ENCODE peak calls at places on chromosomes 12 and 14, in seven cellular contexts. Y is IMR-90, L is GM12878, N is A549, E is K562, K is HepG2, P is H1. R is an unnamed sample.

GRCh38 chr12:61536525-61536924 is 723.7 kb upstream of the USP15 start:
- DNase-seq in Y (no peak), L (no peak), N (no peak), E (no peak), K (no peak), P (no peak), R (no peak)

GRCh38 chr12:48796976-48797375 is 8.1 kb upstream of the ADCY6 start:
- DNase-seq in Y (no peak), L (no peak), N (no peak), E (no peak), K (no peak), P (no peak), R (no peak)

GRCh38 chr14:34833545-34834523 is 41.3 kb downstream of the BAZ1A start:
- DNase-seq in Y (no peak), L (no peak), N (no peak), E (no peak), K (no peak), P (no peak), R (no peak)

GRCh38 chr14:63454863-63455622 is 88.1 kb downstream of the PPP2R5E start:
- DNase-seq in Y (peak), L (no peak), N (no peak), E (no peak), K (no peak), P (no peak), R (no peak)

GRCh38 chr12:55720894-55721444 is 776 bp downstream of the RDH5 start:
- DNase-seq in Y (peak), L (no peak), N (peak), E (no peak), K (peak), P (no peak), R (peak)

GRCh38 chr12:17383321-17383720 is 706.7 kb downstream of the RERGL start:
- DNase-seq in Y (no peak), L (no peak), N (no peak), E (no peak), K (no peak), P (no peak), R (no peak)

GRCh38 chr14:26926585-26926984 is 328.8 kb upstream of the NOVA1 start:
- DNase-seq in Y (no peak), L (no peak), N (no peak), E (no peak), K (no peak), P (no peak), R (no peak)

GRCh38 chr14:96066976-96067375 is 27.8 kb downstream of the C14orf132 start:
- DNase-seq in Y (no peak), L (no peak), N (no peak), E (no peak), K (no peak), P (no peak), R (no peak)

GRCh38 chr12:27571463-27571862 is 47.5 kb downstream of the PPFIBP1 start:
- DNase-seq in Y (peak), L (no peak), N (no peak), E (no peak), K (no peak), P (no peak), R (no peak)

GRCh38 chr12:127052491-127053232 is 1214.3 kb upstream of the TMEM132C start:
- DNase-seq in Y (peak), L (no peak), N (peak), E (no peak), K (no peak), P (no peak), R (peak)

GRCh38 chr12:84463756-84464495 is 448.7 kb downstream of the SLC6A15 start:
- DNase-seq in Y (peak), L (no peak), N (no peak), E (no peak), K (no peak), P (no peak), R (no peak)

GRCh38 chr12:13383379-13383778 is 186.9 kb downstream of the EMP1 start:
- DNase-seq in Y (no peak), L (no peak), N (no peak), E (no peak), K (no peak), P (peak), R (no peak)

GRCh38 chr12:112664569-112664968 is 127.0 kb upstream of the RPH3A start:
- DNase-seq in Y (no peak), L (no peak), N (peak), E (peak), K (no peak), P (peak), R (no peak)

GRCh38 chr12:49482095-49483051 is 56.5 kb upstream of the KCNH3 start:
- DNase-seq in Y (peak), L (no peak), N (no peak), E (no peak), K (peak), P (no peak), R (no peak)

GRCh38 chr12:85979641-85980040 is 105.5 kb downstream of the NTS start:
- DNase-seq in Y (no peak), L (no peak), N (no peak), E (no peak), K (no peak), P (no peak), R (no peak)

GRCh38 chr14:45222485-45223262 is 30.3 kb downstream of the MIS18BP1 start:
- DNase-seq in Y (no peak), L (no peak), N (no peak), E (no peak), K (no peak), P (no peak), R (no peak)

GRCh38 chr14:106396999-106397398 is 870.6 kb downstream of the TMEM121 start:
- DNase-seq in Y (no peak), L (no peak), N (no peak), E (no peak), K (no peak), P (no peak), R (no peak)

GRCh38 chr12:120922279-120922678 is 18.1 kb upstream of the SPPL3 start:
- DNase-seq in Y (no peak), L (no peak), N (no peak), E (no peak), K (no peak), P (no peak), R (no peak)

GRCh38 chr14:49550284-49551184 is 35.6 kb downstream of the RPS29 start:
- DNase-seq in Y (peak), L (no peak), N (peak), E (no peak), K (peak), P (no peak), R (peak)

GRCh38 chr14:63248211-63248610 is 44.0 kb downstream of the RHOJ start:
- DNase-seq in Y (peak), L (no peak), N (no peak), E (no peak), K (no peak), P (no peak), R (no peak)

GRCh38 chr14:48693793-48694192 is 892.4 kb downstream of the RPS29 start:
- DNase-seq in Y (no peak), L (no peak), N (no peak), E (no peak), K (no peak), P (no peak), R (no peak)

GRCh38 chr14:23538785-23539184 is 12.8 kb downstream of the ZFHX2 start:
- DNase-seq in Y (peak), L (no peak), N (no peak), E (no peak), K (no peak), P (peak), R (no peak)

GRCh38 chr14:97380539-97380941 is 583.4 kb downstream of the VRK1 start:
- DNase-seq in Y (no peak), L (no peak), N (peak), E (no peak), K (no peak), P (no peak), R (peak)

GRCh38 chr12:2854669-2855453 is 2.0 kb downstream of the TEX52 start:
- DNase-seq in Y (no peak), L (no peak), N (no peak), E (no peak), K (no peak), P (no peak), R (no peak)

GRCh38 chr12:94053676-94054075 is 94.7 kb upstream of the PLXNC1 start:
- DNase-seq in Y (no peak), L (no peak), N (no peak), E (no peak), K (no peak), P (no peak), R (no peak)

GRCh38 chr12:15212877-15213276 is 8.3 kb downstream of the RERG start:
- DNase-seq in Y (no peak), L (no peak), N (no peak), E (no peak), K (no peak), P (no peak), R (no peak)

GRCh38 chr14:78721756-78722455 is 551.7 kb downstream of the NRXN3 start:
- DNase-seq in Y (no peak), L (no peak), N (no peak), E (no peak), K (no peak), P (no peak), R (no peak)

GRCh38 chr14:67977468-67978034 is 158.0 kb downstream of the RAD51B start:
- DNase-seq in Y (no peak), L (no peak), N (no peak), E (no peak), K (no peak), P (no peak), R (peak)

GRCh38 chr12:30613119-30613830 is 82.4 kb downstream of the IPO8 start:
- DNase-seq in Y (peak), L (no peak), N (peak), E (no peak), K (peak), P (no peak), R (no peak)

GRCh38 chr14:31024042-31024480 is 1.4 kb upstream of the AP4S1 start:
- DNase-seq in Y (no peak), L (no peak), N (no peak), E (no peak), K (peak), P (no peak), R (no peak)

GRCh38 chr14:24339284-24340151 is at the start of gene RIPK3:
- DNase-seq in Y (no peak), L (peak), N (no peak), E (no peak), K (no peak), P (peak), R (no peak)

GRCh38 chr14:95597784-95598204 is 62.9 kb downstream of the GLRX5 start:
- DNase-seq in Y (peak), L (no peak), N (no peak), E (no peak), K (no peak), P (peak), R (no peak)

GRCh38 chr12:124332900-124333299 is 38.0 kb downstream of the RFLNA start:
- DNase-seq in Y (no peak), L (no peak), N (no peak), E (no peak), K (no peak), P (no peak), R (no peak)

GRCh38 chr14:92154283-92154942 is 32.6 kb downstream of the CPSF2 start:
- DNase-seq in Y (peak), L (no peak), N (no peak), E (no peak), K (peak), P (no peak), R (no peak)

GRCh38 chr12:16349132-16349463 is 1.7 kb downstream of the MGST1 start:
- DNase-seq in Y (peak), L (no peak), N (peak), E (peak), K (peak), P (no peak), R (no peak)

GRCh38 chr12:77433799-77434198 is 368.4 kb upstream of the E2F7 start:
- DNase-seq in Y (peak), L (no peak), N (no peak), E (no peak), K (no peak), P (no peak), R (no peak)

GRCh38 chr14:73743431-73743931 is 29.3 kb upstream of the PNMA1 start:
- DNase-seq in Y (no peak), L (no peak), N (no peak), E (no peak), K (no peak), P (no peak), R (no peak)

GRCh38 chr12:52195065-52195730 is 3.4 kb upstream of the KRT80 start:
- DNase-seq in Y (peak), L (no peak), N (no peak), E (peak), K (no peak), P (no peak), R (no peak)

GRCh38 chr14:62015945-62016344 is 253.7 kb downstream of the SNAPC1 start:
- DNase-seq in Y (peak), L (no peak), N (no peak), E (no peak), K (no peak), P (no peak), R (no peak)
- TF ChIP-seq CEBPB in Y (no peak), L (no peak), N (no peak), E (no peak), K (no peak), P (no peak), R (no peak)

DNA sequence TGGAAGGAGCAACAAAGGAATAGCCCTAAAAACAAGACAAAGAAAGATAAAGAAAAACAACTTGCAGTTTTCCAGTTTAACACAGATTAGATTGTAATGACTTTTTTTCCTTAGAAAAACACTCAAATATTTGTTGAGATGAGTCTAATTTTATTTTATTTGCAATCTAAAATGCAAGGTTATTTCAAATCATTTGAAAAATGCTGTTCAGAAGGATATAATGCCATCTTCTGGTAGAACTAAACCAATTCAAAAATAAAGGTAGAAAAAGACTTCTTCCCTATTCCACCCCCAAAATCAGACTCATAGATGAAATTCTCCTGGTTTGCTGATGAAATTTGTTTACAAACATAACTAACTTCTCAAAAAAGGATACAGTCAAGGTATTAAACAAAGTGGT is 84.5 kb upstream of the TTC7B start:
- DNase-seq in Y (peak), L (no peak), N (no peak), E (no peak), K (no peak), P (no peak), R (no peak)
- TF ChIP-seq CEBPB in Y (no peak), L (no peak), N (no peak), E (no peak), K (no peak), P (no peak), R (no peak)

DNA sequence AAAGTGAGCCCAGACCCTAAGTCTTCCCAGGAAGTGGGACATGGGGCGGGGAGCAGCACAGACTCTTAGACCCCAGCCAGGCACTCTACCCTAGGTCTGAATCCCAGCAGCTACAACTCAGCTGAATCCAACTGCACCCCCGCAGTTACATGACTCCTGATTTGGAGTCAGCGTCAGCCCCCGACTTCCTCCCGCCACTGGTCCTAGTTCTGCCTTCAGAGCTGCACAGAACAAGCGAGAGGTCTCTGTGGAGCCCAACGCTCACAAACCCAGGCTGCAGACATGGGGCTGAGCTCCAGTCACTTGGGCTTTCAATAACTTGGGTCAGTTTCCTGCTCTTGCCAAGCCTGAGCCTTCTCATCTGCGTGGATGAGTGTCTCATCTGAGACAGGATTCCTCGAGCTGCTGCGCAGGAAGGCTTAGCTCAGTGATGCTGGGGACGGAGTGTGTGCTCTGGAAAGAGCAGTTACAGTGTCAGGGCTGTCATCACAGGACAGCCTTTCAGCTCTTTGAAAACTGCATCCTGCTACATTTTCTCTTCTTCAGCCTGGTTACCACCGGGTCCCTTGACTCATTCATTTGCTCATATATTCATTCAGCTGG is 30.6 kb upstream of the NXPH4 start:
- DNase-seq in Y (no peak), L (no peak), N (no peak), E (no peak), K (no peak), P (no peak), R (no peak)
- TF ChIP-seq CEBPB in Y (no peak), L (no peak), N (no peak), E (no peak), K (no peak), P (no peak), R (no peak)

GRCh38 chr12:103879048-103879692 is 38.1 kb upstream of the NT5DC3 start:
- DNase-seq in Y (no peak), L (no peak), N (no peak), E (no peak), K (no peak), P (no peak), R (no peak)
- TF ChIP-seq CEBPB in Y (no peak), L (no peak), N (no peak), E (no peak), K (no peak), P (no peak), R (no peak)

GRCh38 chr14:100117647-100118376 is 41.6 kb downstream of the DEGS2 start:
- DNase-seq in Y (no peak), L (no peak), N (no peak), E (no peak), K (no peak), P (no peak), R (no peak)
- TF ChIP-seq CEBPB in Y (no peak), L (no peak), N (no peak), E (no peak), K (no peak), P (no peak), R (no peak)

GRCh38 chr12:66594688-66595087 is 84.2 kb downstream of the GRIP1 start:
- DNase-seq in Y (no peak), L (no peak), N (no peak), E (no peak), K (no peak), P (no peak), R (no peak)

GRCh38 chr12:66600805-66601392 is 78.0 kb downstream of the GRIP1 start:
- DNase-seq in Y (no peak), L (no peak), N (no peak), E (no peak), K (no peak), P (no peak), R (no peak)

GRCh38 chr12:66590276-66590675 is 88.6 kb downstream of the GRIP1 start:
- DNase-seq in Y (no peak), L (no peak), N (no peak), E (no peak), K (no peak), P (no peak), R (no peak)

GRCh38 chr12:66598081-66598480 is 80.8 kb downstream of the GRIP1 start:
- DNase-seq in Y (no peak), L (no peak), N (no peak), E (no peak), K (no peak), P (no peak), R (no peak)

DNA sequence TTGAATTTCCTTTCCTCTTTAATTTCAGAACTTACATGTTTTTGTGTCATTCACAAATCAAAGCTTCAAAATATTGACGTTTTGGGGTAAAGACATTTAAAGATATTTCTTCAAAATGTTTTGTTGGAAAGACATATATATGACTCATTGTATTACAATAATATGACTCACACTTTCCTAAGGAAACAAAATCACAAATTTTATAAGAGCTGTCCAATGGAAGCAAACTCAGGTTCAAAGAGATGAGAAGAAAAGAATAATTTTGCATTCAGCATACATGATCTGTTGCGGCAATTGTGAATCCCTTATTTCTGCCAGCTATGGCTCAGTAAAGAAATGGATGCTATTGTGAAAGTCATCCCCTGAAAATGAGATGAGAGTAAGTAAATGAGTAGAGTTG is 82.7 kb downstream of the GRIP1 start:
- DNase-seq in Y (peak), L (no peak), N (no peak), E (no peak), K (no peak), P (no peak), R (no peak)
- TF ChIP-seq CEBPB in Y (no peak), L (no peak), N (no peak), E (no peak), K (no peak), P (no peak), R (no peak)

DNA sequence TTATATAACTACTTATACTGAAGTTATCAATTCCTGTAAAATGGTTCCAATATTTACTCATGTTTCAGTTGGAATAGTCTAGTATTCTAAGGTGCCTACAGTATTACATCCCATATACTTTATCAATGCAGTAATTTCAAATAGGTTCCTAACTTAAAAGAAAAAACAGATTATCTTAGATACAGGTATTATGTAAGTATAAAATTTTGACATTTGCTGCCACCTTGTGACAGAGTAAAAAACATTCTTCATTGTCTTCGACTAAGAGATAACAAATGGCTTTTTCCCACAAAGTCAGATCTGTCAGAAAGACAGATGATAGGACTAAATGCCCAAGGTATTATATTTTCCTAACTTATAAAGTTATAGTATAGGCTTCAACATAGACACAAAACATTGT is 78.7 kb downstream of the TXNDC16 start:
- DNase-seq in Y (peak), L (no peak), N (peak), E (no peak), K (peak), P (no peak), R (peak)
- TF ChIP-seq CEBPB in Y (no peak), L (no peak), N (no peak), E (no peak), K (no peak), P (no peak), R (no peak)